ENCODE peak calls at places on chromosomes 13 and 19, in four cellular contexts. J is uterus, S is body of pancreas, H is mesendoderm. M is an unnamed sample.

GRCh38 chr13:30997697-30998547 is 65.5 kb downstream of the TEX26 start:
- DNase-seq in S (no peak), J (no peak), H (no peak), M (no peak)

GRCh38 chr13:49641810-49642291 is 13.5 kb downstream of the ARL11 start:
- DNase-seq in S (no peak), H (peak; percentile 39), J (no peak), M (no peak)

GRCh38 chr13:69296130-69296529 is 811.5 kb upstream of the ATXN8OS start:
- DNase-seq in J (no peak), S (no peak), H (no peak), M (no peak)

GRCh38 chr19:9054207-9054606 is 32.7 kb upstream of the OR1M1 start:
- DNase-seq in H (no peak), S (no peak), J (no peak), M (no peak)

GRCh38 chr19:35731779-35732405 is 10.4 kb downstream of the IGFLR1 start:
- DNase-seq in S (no peak), H (no peak), J (peak; percentile 20), M (no peak)

GRCh38 chr19:10505583-10506229 is 2.5 kb upstream of the KEAP1 start:
- DNase-seq in H (peak; percentile 83), J (peak; percentile 66), S (peak; percentile 86), M (no peak)

GRCh38 chr13:30690282-30691188 is 44.8 kb upstream of the ALOX5AP start:
- DNase-seq in H (peak; percentile 44), J (peak; percentile 83), S (no peak), M (no peak)

GRCh38 chr13:70107498-70108271 is at the start of gene ATXN8OS:
- DNase-seq in H (peak; percentile 38), J (no peak), S (no peak), M (no peak)

GRCh38 chr13:48233886-48234488 is 981 bp downstream of the ITM2B start:
- DNase-seq in J (no peak), S (no peak), H (peak; percentile 44), M (no peak)

GRCh38 chr19:32442650-32443049 is 37.1 kb downstream of the DPY19L3 start:
- DNase-seq in H (no peak), J (no peak), S (no peak), M (no peak)

GRCh38 chr13:112013665-112014064 is 53.3 kb upstream of the SOX1 start:
- DNase-seq in J (no peak), H (no peak), S (no peak), M (no peak)

GRCh38 chr19:7841751-7842660 is 12.0 kb downstream of the EVI5L start:
- DNase-seq in J (no peak), S (no peak), H (no peak), M (no peak)

GRCh38 chr19:47112166-47112663 is 1.4 kb downstream of the ZC3H4 start:
- DNase-seq in J (peak; percentile 89), S (peak; percentile 84), H (peak; percentile 87), M (peak; percentile 77)

GRCh38 chr13:44759222-44759721 is 183.1 kb upstream of the TSC22D1 start:
- DNase-seq in J (no peak), S (peak; percentile 27), H (no peak), M (no peak)

GRCh38 chr13:57846600-57847173 is 215.1 kb downstream of the PCDH17 start:
- DNase-seq in H (no peak), S (no peak), J (no peak), M (no peak)

GRCh38 chr19:18418034-18418724 is 1.0 kb upstream of the SSBP4 start:
- DNase-seq in H (no peak), J (no peak), S (peak; percentile 30), M (no peak)

GRCh38 chr19:12984143-12984627 is 11.1 kb upstream of the NFIX start:
- DNase-seq in H (no peak), J (no peak), S (no peak), M (no peak)

GRCh38 chr19:11421607-11422098 is 2.5 kb upstream of the RGL3 start:
- DNase-seq in H (peak; percentile 83), J (no peak), S (peak; percentile 48), M (no peak)

GRCh38 chr13:78660130-78660857 is 1.3 kb upstream of the OBI1 start:
- DNase-seq in S (peak; percentile 14), J (no peak), H (peak; percentile 82), M (peak; percentile 0)

GRCh38 chr13:49958321-49958720 is 22.2 kb upstream of the SPRYD7 start:
- DNase-seq in S (no peak), H (no peak), J (no peak), M (no peak)

GRCh38 chr13:105627270-105627669 is 908.2 kb downstream of the EFNB2 start:
- DNase-seq in J (no peak), S (no peak), H (no peak), M (no peak)

GRCh38 chr13:113635048-113635420 is 23.0 kb downstream of the ATP4B start:
- DNase-seq in S (no peak), H (no peak), J (no peak), M (no peak)

GRCh38 chr13:48710160-48710559 is 56.4 kb downstream of the CYSLTR2 start:
- DNase-seq in H (no peak), S (no peak), J (no peak), M (no peak)

GRCh38 chr13:49731766-49732165 is 40.5 kb upstream of the EBPL start:
- DNase-seq in S (no peak), J (no peak), H (no peak), M (no peak)

GRCh38 chr13:98571955-98572662 is 4.8 kb downstream of the STK24 start:
- DNase-seq in J (no peak), H (peak; percentile 22), S (no peak), M (no peak)

GRCh38 chr13:31424130-31424729 is 224.5 kb downstream of the B3GLCT start:
- DNase-seq in J (peak; percentile 77), H (peak; percentile 90), S (peak; percentile 75), M (peak; percentile 27)

DNA sequence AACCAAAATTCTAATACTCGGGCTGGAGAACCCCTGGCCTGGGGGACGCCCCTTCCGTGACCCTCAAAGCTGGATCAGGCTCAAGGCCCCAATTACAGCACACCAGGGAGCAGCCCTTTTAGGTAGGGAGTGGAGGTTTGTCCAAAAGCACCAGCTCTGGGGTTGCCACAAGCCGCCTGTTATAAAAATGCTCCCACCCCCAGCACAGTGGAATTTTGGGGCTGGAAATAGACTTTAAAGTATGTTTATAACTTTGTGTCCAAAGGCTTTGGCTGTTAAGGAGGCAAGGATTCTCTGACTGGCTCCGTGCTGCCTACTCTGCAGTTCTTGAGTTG is 564 bp upstream of the GMIP start:
- DNase-seq in S (no peak), H (no peak), J (no peak), M (no peak)
- H3K27ac ChIP-seq in S (peak overlapping the region; percentile 73), H (no peak overlapping the region), J (peak overlapping the region; percentile 19), M (no peak overlapping the region)

DNA sequence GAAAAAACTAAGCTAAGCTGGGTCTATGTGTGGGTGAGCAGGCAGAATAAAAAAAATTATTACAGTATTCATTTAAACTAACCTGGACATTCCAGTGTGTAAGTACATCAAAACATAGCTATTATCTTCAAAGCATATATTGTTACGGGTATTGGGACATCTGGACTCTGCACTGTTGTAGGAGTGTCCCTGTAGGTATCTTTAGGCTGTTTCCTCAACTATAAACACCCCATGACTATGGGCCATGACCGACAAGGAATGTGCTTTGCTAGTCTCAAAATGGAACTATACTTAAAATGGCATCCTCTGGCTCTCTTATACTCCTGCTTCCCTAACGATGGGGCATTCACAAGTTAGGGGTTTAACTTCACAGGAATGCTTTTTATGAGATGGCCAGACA is 3.4 kb downstream of the SCGB2B2 start:
- DNase-seq in S (no peak), J (no peak), H (no peak), M (no peak)
- H3K27ac ChIP-seq in S (no peak overlapping the region), J (no peak overlapping the region), H (no peak overlapping the region), M (no peak overlapping the region)

DNA sequence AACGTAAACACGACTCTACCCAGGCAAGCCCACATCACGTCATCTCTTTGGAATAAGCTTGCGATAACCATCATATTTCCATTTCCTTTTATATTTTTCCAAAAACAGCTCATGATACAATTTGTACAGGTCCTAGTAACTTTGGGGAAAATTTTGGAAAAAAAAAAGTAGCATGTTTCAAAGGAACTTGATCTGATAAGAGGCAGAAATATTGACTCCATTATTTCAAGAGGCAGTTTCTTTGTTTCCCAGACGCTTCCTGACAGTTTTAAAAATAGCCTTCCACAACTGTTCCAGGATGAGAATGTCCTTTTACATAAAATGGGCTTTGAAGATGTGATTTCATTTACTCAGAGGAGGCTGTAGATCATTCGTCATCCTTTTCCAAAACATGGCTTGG is 23.1 kb downstream of the KLF2 start:
- DNase-seq in S (no peak), J (no peak), H (no peak), M (no peak)
- H3K27ac ChIP-seq in S (no peak overlapping the region), J (peak overlapping the region; percentile 75), H (no peak overlapping the region), M (no peak overlapping the region)

GRCh38 chr13:99896712-99897440 is 74.7 kb downstream of the ZIC5 start:
- DNase-seq in S (no peak), H (no peak), J (no peak), M (no peak)

GRCh38 chr13:99903140-99903539 is 68.4 kb downstream of the ZIC5 start:
- DNase-seq in S (no peak), J (no peak), H (no peak), M (no peak)

GRCh38 chr13:99898421-99898820 is 73.1 kb downstream of the ZIC5 start:
- DNase-seq in J (no peak), S (no peak), H (no peak), M (no peak)

GRCh38 chr13:99902657-99903056 is 68.9 kb downstream of the ZIC5 start:
- DNase-seq in J (no peak), S (no peak), H (no peak), M (no peak)

GRCh38 chr13:99900960-99901359 is 70.6 kb downstream of the ZIC5 start:
- DNase-seq in J (no peak), S (no peak), H (no peak), M (no peak)
- H3K27ac ChIP-seq in J (no peak overlapping the region), S (no peak overlapping the region), H (no peak overlapping the region), M (no peak overlapping the region)

GRCh38 chr13:95620498-95621140 is 23.9 kb downstream of the DZIP1 start:
- DNase-seq in J (no peak), H (no peak), S (no peak), M (no peak)

GRCh38 chr13:95627590-95627989 is 16.9 kb downstream of the DZIP1 start:
- DNase-seq in J (no peak), S (no peak), H (no peak), M (no peak)

GRCh38 chr13:95624020-95624419 is 20.5 kb downstream of the DZIP1 start:
- DNase-seq in H (peak; percentile 82), J (peak; percentile 16), S (no peak), M (no peak)

GRCh38 chr13:95626768-95627167 is 17.7 kb downstream of the DZIP1 start:
- DNase-seq in S (no peak), H (no peak), J (no peak), M (no peak)

GRCh38 chr13:95623141-95623540 is 21.4 kb downstream of the DZIP1 start:
- DNase-seq in J (no peak), H (no peak), S (no peak), M (no peak)
- H3K27ac ChIP-seq in J (no peak overlapping the region), H (no peak overlapping the region), S (peak overlapping the region; percentile 24), M (no peak overlapping the region)

DNA sequence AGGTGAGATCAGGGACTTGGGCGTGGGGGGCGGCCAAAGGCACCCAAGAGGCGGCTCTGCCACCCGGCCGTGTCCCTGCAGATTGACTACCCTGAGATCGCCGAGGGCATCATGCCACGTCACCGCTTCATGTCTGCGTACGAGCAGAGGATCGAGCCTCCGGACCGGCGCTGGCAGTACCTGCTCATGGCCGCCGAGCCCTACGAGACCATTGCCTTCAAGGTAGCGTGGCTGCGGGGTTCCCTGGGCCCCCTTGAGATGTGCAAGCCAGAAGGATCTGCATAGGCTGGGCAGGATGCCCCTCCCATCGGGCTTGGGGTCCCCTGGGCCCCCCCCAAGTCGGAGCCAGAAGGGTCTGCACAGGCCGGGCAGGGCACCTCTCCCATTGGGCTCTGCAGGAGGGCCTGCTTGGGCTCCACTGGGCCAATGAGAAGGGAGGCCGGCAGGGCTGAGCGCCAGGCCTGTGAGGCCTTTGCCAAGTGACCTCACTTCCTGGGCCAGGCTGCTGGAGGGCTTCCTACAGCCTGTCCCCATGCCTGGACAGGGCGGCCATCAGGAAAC is 2.2 kb upstream of the AMH start:
- DNase-seq in J (no peak), S (peak; percentile 62), H (no peak), M (peak; percentile 54)
- H3K27ac ChIP-seq in J (no peak overlapping the region), S (peak overlapping the region; percentile 49), H (no peak overlapping the region), M (no peak overlapping the region)

M was measured in caudate nucleus.